ENCODE peak calls at places on chromosomes 3 and 15, in five cellular contexts. One of them, this sample, is unnamed.

GRCh38 chr3:99012051-99012450 is 110.6 kb upstream of the DCBLD2 start:
- DNase-seq in stimulated activated CD8-positive, alpha-beta memory T cell treated with anti-CD3 and anti-CD28 coated beads, Interleukin-7, amount 100 ng/mL, for 1 hour: no peak
- DNase-seq in brain microvascular endothelial cell: no peak
- DNase-seq in Peyer's patch: no peak
- DNase-seq in tibial artery: peak; percentile 82
- DNase-seq in this sample: no peak

GRCh38 chr15:60385620-60386552 is 11.9 kb downstream of the ANXA2 start:
- DNase-seq in tibial artery: no peak
- DNase-seq in stimulated activated CD8-positive, alpha-beta memory T cell treated with anti-CD3 and anti-CD28 coated beads, Interleukin-7, amount 100 ng/mL, for 1 hour: no peak
- DNase-seq in Peyer's patch: no peak
- DNase-seq in brain microvascular endothelial cell: no peak
- DNase-seq in this sample: no peak

GRCh38 chr15:57320543-57321220 is 55.6 kb upstream of the CGNL1 start:
- DNase-seq in stimulated activated CD8-positive, alpha-beta memory T cell treated with anti-CD3 and anti-CD28 coated beads, Interleukin-7, amount 100 ng/mL, for 1 hour: no peak
- DNase-seq in Peyer's patch: no peak
- DNase-seq in brain microvascular endothelial cell: peak; percentile 65
- DNase-seq in tibial artery: no peak
- DNase-seq in this sample: peak; percentile 59

GRCh38 chr3:3772338-3772737 is 26.9 kb upstream of the LRRN1 start:
- DNase-seq in tibial artery: no peak
- DNase-seq in Peyer's patch: no peak
- DNase-seq in brain microvascular endothelial cell: no peak
- DNase-seq in stimulated activated CD8-positive, alpha-beta memory T cell treated with anti-CD3 and anti-CD28 coated beads, Interleukin-7, amount 100 ng/mL, for 1 hour: no peak
- DNase-seq in this sample: no peak

GRCh38 chr15:31265871-31266711 is 60.5 kb upstream of the KLF13 start:
- DNase-seq in stimulated activated CD8-positive, alpha-beta memory T cell treated with anti-CD3 and anti-CD28 coated beads, Interleukin-7, amount 100 ng/mL, for 1 hour: no peak
- DNase-seq in Peyer's patch: peak; percentile 82
- DNase-seq in brain microvascular endothelial cell: no peak
- DNase-seq in tibial artery: peak; percentile 68
- DNase-seq in this sample: no peak

GRCh38 chr3:180358179-180358578 is 243.8 kb upstream of the TTC14 start:
- DNase-seq in stimulated activated CD8-positive, alpha-beta memory T cell treated with anti-CD3 and anti-CD28 coated beads, Interleukin-7, amount 100 ng/mL, for 1 hour: no peak
- DNase-seq in Peyer's patch: no peak
- DNase-seq in brain microvascular endothelial cell: no peak
- DNase-seq in tibial artery: no peak
- DNase-seq in this sample: no peak

GRCh38 chr3:189225431-189225830 is 53.7 kb downstream of the TPRG1 start:
- DNase-seq in tibial artery: no peak
- DNase-seq in brain microvascular endothelial cell: no peak
- DNase-seq in stimulated activated CD8-positive, alpha-beta memory T cell treated with anti-CD3 and anti-CD28 coated beads, Interleukin-7, amount 100 ng/mL, for 1 hour: no peak
- DNase-seq in Peyer's patch: no peak
- DNase-seq in this sample: no peak

GRCh38 chr3:130839815-130840214 is 54.1 kb upstream of the ATP2C1 start:
- DNase-seq in brain microvascular endothelial cell: no peak
- DNase-seq in tibial artery: no peak
- DNase-seq in stimulated activated CD8-positive, alpha-beta memory T cell treated with anti-CD3 and anti-CD28 coated beads, Interleukin-7, amount 100 ng/mL, for 1 hour: no peak
- DNase-seq in Peyer's patch: peak; percentile 16
- DNase-seq in this sample: no peak

GRCh38 chr15:60590935-60591490 is 112.1 kb upstream of the ICE2 start:
- DNase-seq in tibial artery: peak; percentile 76
- DNase-seq in Peyer's patch: peak; percentile 51
- DNase-seq in brain microvascular endothelial cell: peak; percentile 14
- DNase-seq in stimulated activated CD8-positive, alpha-beta memory T cell treated with anti-CD3 and anti-CD28 coated beads, Interleukin-7, amount 100 ng/mL, for 1 hour: no peak
- DNase-seq in this sample: peak; percentile 8

GRCh38 chr3:30342319-30343060 is 263.9 kb upstream of the TGFBR2 start:
- DNase-seq in stimulated activated CD8-positive, alpha-beta memory T cell treated with anti-CD3 and anti-CD28 coated beads, Interleukin-7, amount 100 ng/mL, for 1 hour: no peak
- DNase-seq in brain microvascular endothelial cell: peak; percentile 94
- DNase-seq in tibial artery: peak; percentile 81
- DNase-seq in Peyer's patch: no peak
- DNase-seq in this sample: peak; percentile 48